ENCODE peak calls at places on chromosomes 7 and 10, in nine cellular contexts. M, O, I, A, W, P, S, H and X are unnamed samples. For H3K9me2, the result is how much of the 10 kb centered on the place peaks cover.

GRCh38 chr10:24215603-24216002 is 6.7 kb downstream of the KIAA1217 start:
- DNase-seq in S (no peak), I (no peak), O (no peak), A (no peak), H (no peak), P (no peak), W (no peak), M (no peak), X (no peak)

GRCh38 chr7:143362126-143362961 is at the start of gene FAM131B:
- DNase-seq in A (no peak), H (no peak), I (no peak), W (no peak), O (no peak), S (peak), M (peak), P (peak), X (no peak)

GRCh38 chr7:116052006-116052405 is 21.4 kb upstream of the TFEC start:
- DNase-seq in I (no peak), O (no peak), P (no peak), M (peak), A (no peak), H (no peak), S (no peak), W (no peak), X (no peak)

GRCh38 chr10:89414146-89414878 is at the start of gene IFIT5:
- DNase-seq in S (peak), M (peak), A (peak), O (peak), H (no peak), W (peak), I (peak), P (peak), X (peak)

GRCh38 chr7:125670926-125671572 is 741.4 kb upstream of the POT1 start:
- DNase-seq in I (peak), S (peak), A (peak), M (peak), P (peak), O (peak), H (peak), W (peak), X (no peak)

GRCh38 chr10:71083457-71083975 is 128.9 kb upstream of the UNC5B start:
- DNase-seq in W (no peak), P (peak), M (no peak), I (no peak), A (no peak), O (no peak), S (no peak), H (no peak), X (no peak)

GRCh38 chr10:122939819-122940543 is 14.0 kb downstream of the C10orf88 start:
- DNase-seq in I (no peak), O (no peak), M (peak), P (no peak), W (no peak), S (no peak), A (no peak), H (no peak), X (no peak)

GRCh38 chr7:120033114-120033513 is 239.9 kb upstream of the KCND2 start:
- DNase-seq in W (no peak), I (no peak), S (peak), H (no peak), P (no peak), A (peak), O (peak), M (no peak), X (no peak)

GRCh38 chr7:108402865-108403264 is 53.4 kb downstream of the NRCAM start:
- DNase-seq in P (no peak), I (no peak), H (no peak), S (no peak), W (no peak), O (no peak), A (no peak), M (peak), X (no peak)

GRCh38 chr10:79344502-79345195 is 2.6 kb upstream of the PPIF start:
- DNase-seq in A (peak), I (no peak), H (no peak), O (no peak), M (no peak), P (no peak), W (no peak), S (no peak), X (no peak)

GRCh38 chr7:91265693-91266066 is 1.4 kb downstream of the FZD1 start:
- DNase-seq in A (no peak), P (no peak), O (no peak), H (no peak), W (peak), M (peak), S (peak), I (no peak), X (no peak)

GRCh38 chr10:110344622-110345021 is 39.9 kb upstream of the SMNDC1 start:
- DNase-seq in A (peak), W (no peak), I (no peak), O (no peak), S (no peak), M (no peak), P (no peak), H (no peak), X (peak)

GRCh38 chr7:150937848-150938561 is 40.1 kb downstream of the KCNH2 start:
- DNase-seq in H (no peak), P (peak), W (no peak), M (peak), O (peak), I (no peak), S (peak), A (no peak), X (no peak)

GRCh38 chr7:12749746-12750145 is 62.3 kb downstream of the ARL4A start:
- DNase-seq in I (no peak), H (no peak), W (no peak), O (no peak), A (no peak), S (no peak), M (no peak), P (no peak), X (no peak)

GRCh38 chr10:71324743-71325142 is 5.7 kb downstream of the SLC29A3 start:
- DNase-seq in S (no peak), O (no peak), I (no peak), W (no peak), P (no peak), A (no peak), H (no peak), M (no peak), X (no peak)

GRCh38 chr10:30917790-30918189 is 113.9 kb downstream of the ZNF438 start:
- DNase-seq in A (no peak), S (no peak), P (no peak), M (no peak), O (no peak), H (no peak), W (no peak), I (no peak), X (no peak)

GRCh38 chr7:17015575-17015974 is 133.8 kb upstream of the AGR3 start:
- DNase-seq in S (no peak), I (no peak), W (no peak), O (no peak), A (no peak), P (no peak), H (no peak), M (peak), X (no peak)

GRCh38 chr10:12448729-12449391 is 99.5 kb downstream of the CAMK1D start:
- DNase-seq in P (no peak), A (peak), I (peak), H (peak), W (no peak), S (no peak), O (peak), M (peak), X (no peak)

GRCh38 chr10:61629594-61629993 is 33.1 kb upstream of the CABCOCO1 start:
- DNase-seq in W (no peak), H (no peak), P (no peak), O (no peak), I (no peak), S (peak), M (no peak), A (no peak), X (no peak)

GRCh38 chr10:34628174-34628802 is 186.8 kb downstream of the PARD3 start:
- DNase-seq in P (peak), M (no peak), A (no peak), W (peak), H (no peak), O (no peak), S (no peak), I (no peak), X (no peak)

GRCh38 chr10:122140941-122141623 is 130.0 kb upstream of the BTBD16 start:
- DNase-seq in P (no peak), M (peak), H (peak), S (no peak), I (no peak), O (peak), W (peak), A (no peak), X (no peak)

GRCh38 chr7:129188892-129189660 is 643 bp downstream of the SMO start:
- DNase-seq in P (peak), O (no peak), A (no peak), S (peak), H (no peak), M (peak), W (peak), I (no peak), X (no peak)

GRCh38 chr10:397321-398068 is 262.2 kb downstream of the ZMYND11 start:
- DNase-seq in S (peak), M (no peak), I (no peak), H (no peak), A (no peak), O (no peak), W (no peak), P (no peak), X (no peak)

GRCh38 chr10:72889391-72889831 is 4.1 kb upstream of the OIT3 start:
- DNase-seq in M (peak), W (no peak), A (no peak), S (no peak), I (no peak), H (no peak), O (peak), P (no peak), X (no peak)

GRCh38 chr10:126130291-126130710 is 233.9 kb downstream of the FANK1 start:
- DNase-seq in A (no peak), W (no peak), M (peak), O (no peak), S (no peak), I (no peak), H (no peak), P (no peak), X (no peak)

GRCh38 chr7:147519062-147519461 is 1071.5 kb upstream of the C7orf33 start:
- DNase-seq in I (no peak), S (peak), M (peak), O (no peak), W (peak), H (no peak), P (no peak), A (no peak), X (no peak)

GRCh38 chr10:117442521-117442920 is 67.3 kb upstream of the PDZD8 start:
- DNase-seq in P (no peak), O (no peak), I (no peak), H (no peak), A (no peak), S (no peak), W (no peak), M (peak), X (no peak)

GRCh38 chr7:20827172-20827571 is 40.5 kb upstream of the SP8 start:
- DNase-seq in P (no peak), H (no peak), A (no peak), S (no peak), W (no peak), M (no peak), O (no peak), I (no peak), X (no peak)

DNA sequence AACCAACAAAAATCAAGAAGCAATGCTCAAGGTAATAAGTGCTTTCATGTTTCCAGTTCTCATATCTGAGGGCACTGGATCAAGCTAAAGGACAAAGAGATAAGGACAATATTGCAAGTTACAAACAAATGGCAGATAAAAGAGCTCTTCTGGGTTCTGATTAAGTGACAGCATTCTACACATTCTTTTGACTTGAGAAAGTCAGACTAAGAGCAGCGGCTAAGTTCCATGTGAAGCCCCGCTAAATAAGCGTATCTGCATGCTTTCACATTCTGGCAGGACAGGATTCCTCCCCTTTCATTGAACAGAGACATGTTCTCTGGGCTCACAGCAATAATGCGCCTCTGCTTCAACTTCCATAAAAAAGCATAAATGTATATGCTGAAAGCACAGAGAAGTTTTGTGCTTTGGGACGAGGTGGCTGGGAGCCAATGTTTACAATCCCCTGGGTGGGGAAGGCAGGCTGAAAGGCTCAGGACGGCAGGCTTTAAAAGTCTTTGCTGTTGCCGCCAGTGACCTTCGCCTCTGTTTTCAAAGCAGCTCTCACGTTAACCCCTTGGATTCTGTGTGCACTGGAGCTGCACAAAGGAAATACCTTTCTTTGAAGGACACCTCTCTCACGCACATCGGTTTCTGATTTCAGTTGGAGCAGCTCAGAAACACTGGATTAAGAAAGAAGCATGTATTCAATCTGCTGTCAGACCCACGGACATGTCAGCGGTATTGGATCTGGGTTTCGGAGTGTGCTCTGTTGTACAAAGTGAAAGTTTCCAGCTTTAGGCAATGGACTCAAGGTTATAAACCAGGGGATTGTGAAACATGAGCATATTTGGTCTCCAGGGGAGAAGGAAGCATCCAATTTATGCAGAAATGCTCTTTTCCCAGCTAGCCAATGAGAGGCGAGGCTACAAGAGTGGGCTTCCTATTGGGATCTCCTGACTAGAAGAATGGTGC is 105.4 kb upstream of the FAM133B start:
- DNase-seq in M (peak), O (peak), I (no peak), P (no peak), A (no peak), W (peak), H (peak), S (peak), X (no peak)
- H3K27ac ChIP-seq in M (peak), O (peak), I (no peak), P (peak), A (no peak), W (peak), H (peak), S (no peak), X (no peak)

DNA sequence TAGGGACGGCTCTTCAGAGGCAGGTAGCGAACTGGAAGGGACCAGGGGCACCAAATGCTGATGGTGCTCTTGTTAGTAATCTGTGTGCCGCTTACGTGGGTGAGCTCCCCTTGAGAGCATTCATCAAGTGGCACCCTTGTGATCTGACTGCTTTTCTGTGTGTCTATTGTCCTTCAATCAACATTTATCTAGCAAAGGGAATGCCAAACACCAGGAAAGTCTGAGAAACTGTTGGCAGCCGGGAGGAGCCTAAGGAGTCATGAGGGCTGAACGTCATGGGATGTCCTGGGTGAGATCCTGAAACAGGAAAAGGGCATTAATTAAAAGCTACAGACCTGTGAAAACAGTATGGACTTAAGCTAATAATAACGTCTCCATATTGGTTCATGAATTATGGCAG is 733.1 kb downstream of the TYW1 start:
- DNase-seq in M (no peak), S (no peak), A (no peak), H (no peak), I (no peak), P (no peak), W (no peak), O (no peak), X (no peak)
- H2AFZ ChIP-seq in M (no peak), S (no peak), A (no peak), H (no peak), I (no peak), P (no peak), W (no peak), O (no peak), X (no peak)

GRCh38 chr10:49176310-49177268 is 11.6 kb downstream of the TMEM273 start:
- DNase-seq in P (no peak), O (no peak), M (no peak), I (no peak), W (no peak), H (no peak), S (no peak), A (no peak), X (no peak)

GRCh38 chr10:49174261-49174925 is 13.8 kb downstream of the TMEM273 start:
- DNase-seq in W (no peak), M (no peak), I (peak), H (no peak), P (no peak), S (no peak), O (no peak), A (no peak), X (no peak)

GRCh38 chr10:49174926-49175500 is 13.2 kb downstream of the TMEM273 start:
- DNase-seq in H (no peak), P (no peak), M (no peak), A (no peak), O (no peak), S (no peak), W (peak), I (no peak), X (no peak)

GRCh38 chr10:49173848-49174247 is 14.3 kb downstream of the TMEM273 start:
- DNase-seq in H (no peak), P (no peak), A (no peak), M (no peak), W (no peak), O (no peak), I (no peak), S (no peak), X (no peak)

GRCh38 chr10:49175587-49176309 is 12.4 kb downstream of the TMEM273 start:
- DNase-seq in S (no peak), H (no peak), P (no peak), O (no peak), M (no peak), I (no peak), W (no peak), A (no peak), X (no peak)
- H3K9me2 ChIP-seq in S (under half), H (under half), P (under half), O (under half), M (under half), I (under half), W (under half), A (under half), X (under half)

DNA sequence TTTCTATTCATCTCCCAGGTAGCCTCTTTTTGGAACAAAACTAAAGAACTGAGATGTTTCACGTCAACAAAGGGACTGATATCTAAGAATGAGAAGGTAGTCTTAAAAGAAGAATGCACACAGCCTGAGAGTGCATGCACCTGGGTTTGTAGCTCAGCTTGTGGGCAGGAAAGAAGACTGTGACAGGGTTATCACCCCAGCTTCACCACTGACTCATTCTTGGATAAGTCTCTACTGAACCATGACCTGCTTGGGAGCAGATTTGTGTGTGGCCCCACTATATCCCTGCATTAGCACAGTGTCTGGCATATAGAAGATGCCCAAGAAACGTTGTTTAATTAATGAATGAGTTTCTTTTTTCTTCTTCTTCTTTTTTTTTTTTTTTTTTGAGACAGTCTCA is 187.5 kb downstream of the GPAM start:
- DNase-seq in A (no peak), W (no peak), S (no peak), H (no peak), O (no peak), I (no peak), M (no peak), P (no peak), X (no peak)
- H3K27ac ChIP-seq in A (no peak), W (no peak), S (no peak), H (no peak), O (no peak), I (no peak), M (no peak), P (no peak), X (no peak)

DNA sequence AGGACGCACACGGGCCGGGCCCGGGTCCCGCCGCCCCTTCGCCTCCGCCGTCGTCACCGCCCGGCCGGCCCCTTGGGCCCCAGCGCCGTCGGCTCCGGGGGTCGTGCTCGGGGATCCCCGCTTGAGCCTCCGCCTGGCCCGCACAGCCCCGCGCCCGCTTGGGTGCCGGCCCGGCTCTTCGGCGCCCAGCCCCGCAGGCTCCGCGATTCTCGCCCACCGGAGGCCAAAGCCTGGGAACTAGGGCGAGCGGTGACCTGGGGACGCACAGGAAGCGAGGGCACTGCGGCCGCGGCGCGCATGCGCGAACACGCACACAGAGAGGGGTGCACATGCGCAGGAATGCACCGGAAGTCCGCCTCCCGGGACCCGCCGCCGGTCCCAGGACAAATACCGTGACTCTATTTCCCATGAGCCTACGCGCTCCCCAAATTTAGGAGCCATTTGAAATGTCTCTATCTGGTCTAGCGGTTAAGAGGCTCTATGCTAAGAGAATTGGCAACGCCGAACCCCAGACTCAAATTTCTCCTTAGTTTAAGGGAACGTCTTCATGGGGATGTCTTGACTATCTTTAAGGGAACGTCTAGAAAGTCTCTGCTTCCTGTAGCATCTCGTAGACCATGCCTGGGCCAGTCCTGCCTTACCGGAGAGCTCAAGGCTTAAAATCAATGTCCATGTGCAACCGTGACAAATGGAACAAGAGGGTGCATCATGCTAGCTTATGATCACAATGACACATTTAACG is at the start of gene ZNF12:
- DNase-seq in S (peak), A (peak), H (peak), O (peak), W (peak), P (peak), I (peak), M (peak), X (peak)
- H2AFZ ChIP-seq in S (peak), A (peak), H (peak), O (peak), W (peak), P (peak), I (peak), M (peak), X (peak)

DNA sequence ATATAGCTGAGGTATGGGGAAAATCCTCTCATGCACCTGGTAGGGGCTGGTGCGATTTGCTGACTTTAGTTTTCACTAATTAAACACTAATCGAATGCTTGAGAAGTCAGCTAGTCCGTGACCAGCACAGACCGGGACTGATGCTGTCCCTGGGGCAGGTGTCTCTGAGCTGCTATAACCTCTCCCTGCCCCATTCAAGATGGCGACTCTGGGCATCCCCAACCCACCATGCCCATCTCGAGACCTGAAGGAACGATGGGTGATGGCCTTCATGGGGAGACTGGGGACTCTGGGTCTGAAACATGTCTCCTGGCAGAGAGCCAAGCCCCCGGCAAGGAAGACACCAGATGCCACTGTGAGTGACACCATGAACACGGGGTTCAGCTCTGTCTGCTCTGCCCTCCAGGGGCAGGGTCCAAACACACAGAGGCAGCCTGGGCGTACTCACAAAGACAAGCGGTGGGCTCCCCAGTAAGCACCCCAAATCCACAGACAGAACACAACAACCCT is 57.4 kb downstream of the GNA12 start:
- DNase-seq in W (no peak), M (no peak), P (no peak), I (no peak), O (no peak), H (no peak), A (no peak), S (no peak), X (no peak)
- H3K9me2 ChIP-seq in W (under half), M (under half), P (under half), I (under half), O (under half), H (under half), A (under half), S (under half), X (under half)